ENCODE peak calls at places on chromosome 6, in seven cellular contexts. J, U, D, K, R, E and X are unnamed samples.

GRCh38 chr6:31351734-31352496 is 5.1 kb downstream of the HLA-B start:
- DNase-seq in K (no peak), D (no peak), J (no peak), E (no peak), R (no peak), U (no peak), X (no peak)

GRCh38 chr6:143125455-143125854 is 64.8 kb downstream of the AIG1 start:
- DNase-seq in R (no peak), U (no peak), D (peak), K (no peak), E (no peak), J (no peak), X (peak)

GRCh38 chr6:3525915-3526314 is 69.1 kb upstream of the SLC22A23 start:
- DNase-seq in U (no peak), E (no peak), J (no peak), R (no peak), D (no peak), K (no peak), X (no peak)

GRCh38 chr6:81126150-81126549 is 626.3 kb downstream of the TENT5A start:
- DNase-seq in D (peak), E (no peak), U (no peak), J (no peak), R (peak), K (no peak), X (no peak)

GRCh38 chr6:161951139-161951538 is 677.3 kb upstream of the AGPAT4 start:
- DNase-seq in E (no peak), D (no peak), U (no peak), J (no peak), K (peak), R (no peak), X (no peak)

GRCh38 chr6:6684365-6684833 is 95.9 kb downstream of the LY86 start:
- DNase-seq in K (no peak), D (no peak), J (no peak), U (no peak), R (no peak), E (no peak), X (no peak)

GRCh38 chr6:169702640-169703246 is 817 bp downstream of the C6orf120 start:
- DNase-seq in E (peak), R (no peak), K (no peak), D (peak), J (no peak), U (peak), X (peak)

GRCh38 chr6:28333599-28334018 is 2.3 kb downstream of the ZSCAN31 start:
- DNase-seq in U (no peak), K (no peak), D (no peak), J (no peak), E (no peak), R (no peak), X (no peak)

GRCh38 chr6:1925743-1926430 is 316.2 kb downstream of the FOXC1 start:
- DNase-seq in K (no peak), D (no peak), R (no peak), J (no peak), U (no peak), E (no peak), X (no peak)

GRCh38 chr6:35035481-35036030 is 105.6 kb downstream of the TCP11 start:
- DNase-seq in K (no peak), J (no peak), R (no peak), U (no peak), E (no peak), D (no peak), X (no peak)

GRCh38 chr6:118469468-118469867 is 78.6 kb upstream of the PLN start:
- DNase-seq in U (no peak), K (no peak), D (peak), J (no peak), E (no peak), R (no peak), X (no peak)

GRCh38 chr6:63804381-63804956 is 168.9 kb downstream of the PHF3 start:
- DNase-seq in R (peak), D (peak), J (no peak), E (peak), K (no peak), U (no peak), X (peak)

GRCh38 chr6:42112351-42112750 is 30.1 kb downstream of the C6orf132 start:
- DNase-seq in D (no peak), E (no peak), U (no peak), R (no peak), J (no peak), K (no peak), X (no peak)

GRCh38 chr6:170110201-170111140 is 180.4 kb downstream of the DLL1 start:
- DNase-seq in K (no peak), E (no peak), R (no peak), J (peak), D (no peak), U (peak), X (no peak)

GRCh38 chr6:5937936-5938706 is 68.6 kb downstream of the NRN1 start:
- DNase-seq in J (no peak), E (no peak), R (no peak), D (no peak), K (no peak), U (no peak), X (no peak)

GRCh38 chr6:84177253-84177652 is 50.2 kb downstream of the CEP162 start:
- DNase-seq in R (no peak), K (no peak), U (no peak), D (no peak), E (no peak), J (no peak), X (no peak)

GRCh38 chr6:130913119-130913518 is 85.9 kb downstream of the SMLR1 start:
- DNase-seq in K (no peak), J (no peak), U (no peak), E (no peak), R (no peak), D (no peak), X (no peak)